ENCODE peak calls at places on chromosome 13, in nine cellular contexts. R, O, B, X, E, L, C, K and H are unnamed samples.
A peak's percentile ranks its signal among the peaks of the same experiment; 100 is the strongest.

GRCh38 chr13:105817011-105817410 is 718.5 kb downstream of the EFNB2 start:
- DNase-seq in R (no peak), O (no peak), B (no peak), X (no peak), E (no peak), L (no peak), C (peak; percentile 54), K (no peak), H (no peak)

GRCh38 chr13:97255515-97255999 is 33.4 kb downstream of the MBNL2 start:
- DNase-seq in R (no peak), O (no peak), B (no peak), X (no peak), E (no peak), L (no peak), C (no peak), K (peak; percentile 47), H (no peak)

GRCh38 chr13:88602786-88603777 is 931.9 kb downstream of the SLITRK5 start:
- DNase-seq in R (no peak), O (no peak), B (no peak), X (no peak), E (no peak), L (no peak), C (no peak), K (no peak), H (no peak)

GRCh38 chr13:48775285-48775684 is 121.6 kb downstream of the CYSLTR2 start:
- DNase-seq in R (no peak), O (no peak), B (no peak), X (no peak), E (no peak), L (no peak), C (no peak), K (peak; percentile 65), H (no peak)

GRCh38 chr13:96958286-96958891 is 35.9 kb downstream of the OXGR1 start:
- DNase-seq in R (no peak), O (no peak), B (no peak), X (no peak), E (no peak), L (peak; percentile 30), C (no peak), K (peak; percentile 13), H (no peak)

GRCh38 chr13:35927554-35927953 is 203.6 kb downstream of the DCLK1 start:
- DNase-seq in R (no peak), O (no peak), B (no peak), X (no peak), E (peak; percentile 77), L (no peak), C (no peak), K (peak; percentile 97), H (peak; percentile 3)

GRCh38 chr13:102441085-102441484 is 39.2 kb upstream of the FGF14 start:
- DNase-seq in R (no peak), O (no peak), B (no peak), X (no peak), E (no peak), L (no peak), C (no peak), K (no peak), H (no peak)

GRCh38 chr13:51808811-51809210 is 4.8 kb upstream of the DHRS12 start:
- DNase-seq in R (no peak), O (no peak), B (no peak), X (no peak), E (no peak), L (no peak), C (no peak), K (no peak), H (no peak)

GRCh38 chr13:33676045-33676699 is 141.8 kb upstream of the RFC3 start:
- DNase-seq in R (no peak), O (no peak), B (no peak), X (no peak), E (no peak), L (no peak), C (no peak), K (no peak), H (no peak)

GRCh38 chr13:78604782-78605611 is 1.6 kb upstream of the POU4F1 start:
- DNase-seq in R (no peak), O (no peak), B (no peak), X (no peak), E (no peak), L (peak; percentile 59), C (no peak), K (peak; percentile 8), H (no peak)

GRCh38 chr13:51000576-51001260 is 91.1 kb downstream of the RNASEH2B start:
- DNase-seq in R (peak; percentile 46), O (peak; percentile 66), B (no peak), X (no peak), E (peak; percentile 78), L (no peak), C (no peak), K (peak; percentile 42), H (no peak)

GRCh38 chr13:97339019-97339988 is 94.7 kb upstream of the RAP2A start:
- DNase-seq in R (no peak), O (peak; percentile 44), B (no peak), X (no peak), E (peak; percentile 91), L (no peak), C (no peak), K (peak; percentile 98), H (peak; percentile 38)

GRCh38 chr13:84126671-84127171 is 244.4 kb upstream of the SLITRK1 start:
- DNase-seq in R (no peak), O (no peak), B (peak; percentile 44), X (no peak), E (no peak), L (no peak), C (no peak), K (no peak), H (no peak)

GRCh38 chr13:39415403-39415802 is 187.6 kb downstream of the LHFPL6 start:
- DNase-seq in R (peak; percentile 60), O (peak; percentile 42), B (no peak), X (no peak), E (peak; percentile 77), L (peak; percentile 30), C (no peak), K (peak; percentile 43), H (no peak)

GRCh38 chr13:113532156-113532806 is 41.8 kb upstream of the DCUN1D2 start:
- DNase-seq in R (peak; percentile 45), O (no peak), B (peak; percentile 34), X (no peak), E (peak; percentile 56), L (no peak), C (no peak), K (peak; percentile 31), H (no peak)

GRCh38 chr13:113533441-113533840 is 42.9 kb upstream of the DCUN1D2 start:
- DNase-seq in R (no peak), O (no peak), B (no peak), X (no peak), E (peak; percentile 67), L (no peak), C (no peak), K (peak; percentile 65), H (no peak)

GRCh38 chr13:113528798-113529180 is 38.3 kb upstream of the DCUN1D2 start:
- DNase-seq in R (no peak), O (no peak), B (no peak), X (no peak), E (peak; percentile 37), L (no peak), C (no peak), K (no peak), H (no peak)

GRCh38 chr13:113528101-113528797 is 37.7 kb upstream of the DCUN1D2 start:
- DNase-seq in R (no peak), O (no peak), B (no peak), X (no peak), E (peak; percentile 50), L (no peak), C (no peak), K (no peak), H (no peak)

DNA sequence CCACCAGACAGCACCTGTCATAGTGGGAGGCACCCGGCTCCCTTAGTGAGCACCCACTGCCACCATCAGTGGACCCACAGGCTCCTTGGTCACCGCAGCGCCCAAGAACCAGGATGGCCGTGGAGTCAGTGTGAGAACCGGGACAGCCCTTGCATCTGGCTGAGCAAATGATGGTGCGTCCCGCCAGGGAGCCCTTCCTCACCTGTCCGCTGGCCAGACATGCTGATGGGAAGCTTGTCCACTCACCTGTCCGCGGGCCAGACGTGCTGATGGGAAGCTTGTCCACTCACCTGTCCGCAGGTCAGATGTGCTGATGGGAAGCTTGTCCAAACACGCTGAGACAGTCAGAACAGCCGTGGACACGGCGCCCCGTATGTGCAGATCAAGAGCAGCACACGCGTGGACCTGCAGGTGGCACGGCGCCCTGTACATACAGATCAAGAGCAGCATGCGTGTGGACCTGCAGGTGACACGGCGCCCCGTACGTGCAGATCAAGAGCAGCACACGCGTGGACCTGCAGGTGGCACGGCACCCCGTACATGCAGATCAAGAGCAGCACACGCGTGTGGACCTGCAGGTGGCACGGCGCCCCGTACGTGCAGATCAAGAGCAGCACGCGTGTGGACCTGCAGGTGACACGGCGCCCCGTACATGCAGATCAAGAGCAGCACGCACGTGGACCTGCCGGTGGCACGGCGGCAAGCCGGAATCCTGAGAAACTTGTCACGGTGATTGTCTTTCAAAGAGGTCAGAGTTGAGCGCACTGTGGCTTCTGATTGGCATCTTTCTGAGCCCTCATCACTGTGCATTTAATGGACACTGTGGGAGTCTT is 40.7 kb upstream of the DCUN1D2 start:
- DNase-seq in R (no peak), O (no peak), B (no peak), X (no peak), E (peak; percentile 57), L (no peak), C (no peak), K (no peak), H (no peak)
- H3K36me3 ChIP-seq in R (peaks cover 30% of the 10 kb centered on the region), O (peaks cover 65% of the 10 kb centered on the region), B (no peaks in the 10 kb centered on the region), X (peaks cover 4% of the 10 kb centered on the region), E (peaks cover 42% of the 10 kb centered on the region), L (peaks cover 29% of the 10 kb centered on the region), C (peaks cover 13% of the 10 kb centered on the region), K (peaks cover 47% of the 10 kb centered on the region), H (peaks cover 40% of the 10 kb centered on the region)

GRCh38 chr13:73040479-73040878 is 18.3 kb upstream of the KLF5 start:
- DNase-seq in R (no peak), O (no peak), B (no peak), X (no peak), E (no peak), L (no peak), C (no peak), K (no peak), H (no peak)
- H3K27ac ChIP-seq in R (no peak overlapping the region), O (no peak overlapping the region), B (no peak overlapping the region), X (no peak overlapping the region), E (no peak overlapping the region), L (no peak overlapping the region), C (no peak overlapping the region), K (no peak overlapping the region), H (no peak overlapping the region)

DNA sequence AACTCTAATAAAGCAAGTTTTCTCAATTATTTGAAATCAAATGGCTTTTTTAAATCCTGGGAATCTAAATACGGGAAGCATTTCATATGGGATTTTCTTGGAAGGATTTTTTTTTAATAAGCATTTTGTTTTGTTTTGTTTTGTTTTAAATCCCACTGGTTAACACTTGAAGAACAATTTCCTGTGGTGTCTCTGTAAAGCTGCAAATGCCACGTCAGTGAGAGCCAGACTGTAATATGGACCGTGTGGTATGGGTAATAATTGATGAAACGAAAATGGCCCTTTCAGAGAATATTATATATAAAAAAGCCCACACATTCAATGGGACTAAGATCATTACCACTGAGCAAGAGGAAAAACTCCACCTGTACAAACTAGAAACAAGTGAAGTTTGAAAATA is 33.9 kb upstream of the MIR17HG start:
- DNase-seq in R (no peak), O (no peak), B (no peak), X (no peak), E (no peak), L (no peak), C (no peak), K (no peak), H (no peak)
- H3K4me3 ChIP-seq in R (no peak overlapping the region), O (no peak overlapping the region), B (no peak overlapping the region), X (no peak overlapping the region), E (no peak overlapping the region), L (no peak overlapping the region), C (no peak overlapping the region), K (no peak overlapping the region), H (peak overlapping the region; percentile 30)

GRCh38 chr13:110505594-110505993 is 55.9 kb downstream of the RAB20 start:
- DNase-seq in R (no peak), O (no peak), B (peak; percentile 67), X (no peak), E (peak; percentile 49), L (no peak), C (no peak), K (no peak), H (no peak)
- H3K36me3 ChIP-seq in R (peaks cover 29% of the 10 kb centered on the region), O (peaks cover 91% of the 10 kb centered on the region), B (peaks cover 5% of the 10 kb centered on the region), X (no peaks in the 10 kb centered on the region), E (peaks cover 98% of the 10 kb centered on the region), L (peaks cover 44% of the 10 kb centered on the region), C (peaks cover 30% of the 10 kb centered on the region), K (peaks cover 92% of the 10 kb centered on the region), H (peaks cover 93% of the 10 kb centered on the region)